ENCODE peak calls at places on chromosomes 16 and 17, in seven cellular contexts. One of them, this sample, is unnamed.

GRCh38 chr17:77681820-77682219 is 276.7 kb upstream of the TNRC6C start:
- DNase-seq in cardiac muscle cell: peak
- DNase-seq in fibroblast of mammary gland: peak
- DNase-seq in AG09319: no peak
- DNase-seq in type B pancreatic cell: no peak
- DNase-seq in A549: no peak
- DNase-seq in OCI-LY7: no peak
- DNase-seq in this sample: no peak

GRCh38 chr16:89549007-89549700 is 11.3 kb upstream of the RPL13 start:
- DNase-seq in cardiac muscle cell: no peak
- DNase-seq in fibroblast of mammary gland: no peak
- DNase-seq in AG09319: no peak
- DNase-seq in type B pancreatic cell: no peak
- DNase-seq in A549: no peak
- DNase-seq in OCI-LY7: no peak
- DNase-seq in this sample: no peak

GRCh38 chr16:4309833-4310266 is 6.0 kb upstream of the GLIS2 start:
- DNase-seq in cardiac muscle cell: peak
- DNase-seq in fibroblast of mammary gland: peak
- DNase-seq in AG09319: peak
- DNase-seq in type B pancreatic cell: no peak
- DNase-seq in A549: peak
- DNase-seq in OCI-LY7: peak
- DNase-seq in this sample: peak

GRCh38 chr17:70820276-70820675 is 650.9 kb downstream of the KCNJ2 start:
- DNase-seq in cardiac muscle cell: no peak
- DNase-seq in fibroblast of mammary gland: peak
- DNase-seq in AG09319: no peak
- DNase-seq in type B pancreatic cell: no peak
- DNase-seq in A549: no peak
- DNase-seq in OCI-LY7: no peak
- DNase-seq in this sample: no peak

GRCh38 chr17:32909787-32910369 is 18.1 kb upstream of the TMEM98 start:
- DNase-seq in cardiac muscle cell: peak
- DNase-seq in fibroblast of mammary gland: peak
- DNase-seq in AG09319: peak
- DNase-seq in type B pancreatic cell: peak
- DNase-seq in A549: peak
- DNase-seq in OCI-LY7: peak
- DNase-seq in this sample: peak

GRCh38 chr17:51260960-51261958 is 913 bp downstream of the UTP18 start:
- DNase-seq in cardiac muscle cell: peak
- DNase-seq in fibroblast of mammary gland: no peak
- DNase-seq in AG09319: no peak
- DNase-seq in type B pancreatic cell: peak
- DNase-seq in A549: peak
- DNase-seq in OCI-LY7: peak
- DNase-seq in this sample: peak

GRCh38 chr16:26816885-26817571 is 249.7 kb upstream of the C16orf82 start:
- DNase-seq in cardiac muscle cell: no peak
- DNase-seq in fibroblast of mammary gland: peak
- DNase-seq in AG09319: no peak
- DNase-seq in type B pancreatic cell: peak
- DNase-seq in A549: peak
- DNase-seq in OCI-LY7: no peak
- DNase-seq in this sample: no peak

GRCh38 chr16:9077001-9077809 is 14.2 kb upstream of the HAPSTR1 start:
- DNase-seq in cardiac muscle cell: no peak
- DNase-seq in fibroblast of mammary gland: peak
- DNase-seq in AG09319: no peak
- DNase-seq in type B pancreatic cell: no peak
- DNase-seq in A549: no peak
- DNase-seq in OCI-LY7: peak
- DNase-seq in this sample: no peak

GRCh38 chr17:57256708-57257112 is 387 bp downstream of the MSI2 start:
- DNase-seq in cardiac muscle cell: peak
- DNase-seq in fibroblast of mammary gland: no peak
- DNase-seq in AG09319: no peak
- DNase-seq in type B pancreatic cell: no peak
- DNase-seq in A549: no peak
- DNase-seq in OCI-LY7: peak
- DNase-seq in this sample: peak

GRCh38 chr16:70725912-70726828 is 40.3 kb upstream of the MTSS2 start:
- DNase-seq in cardiac muscle cell: peak
- DNase-seq in fibroblast of mammary gland: no peak
- DNase-seq in AG09319: no peak
- DNase-seq in type B pancreatic cell: no peak
- DNase-seq in A549: no peak
- DNase-seq in OCI-LY7: no peak
- DNase-seq in this sample: no peak

GRCh38 chr16:81003610-81004460 is 2.9 kb downstream of the CMC2 start:
- DNase-seq in cardiac muscle cell: peak
- DNase-seq in fibroblast of mammary gland: peak
- DNase-seq in AG09319: no peak
- DNase-seq in type B pancreatic cell: no peak
- DNase-seq in A549: no peak
- DNase-seq in OCI-LY7: peak
- DNase-seq in this sample: no peak

GRCh38 chr16:57893559-57894389 is 77.2 kb downstream of the CNGB1 start:
- DNase-seq in cardiac muscle cell: peak
- DNase-seq in fibroblast of mammary gland: peak
- DNase-seq in AG09319: peak
- DNase-seq in type B pancreatic cell: no peak
- DNase-seq in A549: peak
- DNase-seq in OCI-LY7: no peak
- DNase-seq in this sample: no peak

GRCh38 chr16:57112403-57113041 is 20.1 kb downstream of the CPNE2 start:
- DNase-seq in cardiac muscle cell: no peak
- DNase-seq in fibroblast of mammary gland: no peak
- DNase-seq in AG09319: no peak
- DNase-seq in type B pancreatic cell: no peak
- DNase-seq in A549: no peak
- DNase-seq in OCI-LY7: no peak
- DNase-seq in this sample: no peak

GRCh38 chr16:12147681-12148479 is 171.3 kb downstream of the SNX29 start:
- DNase-seq in cardiac muscle cell: no peak
- DNase-seq in fibroblast of mammary gland: no peak
- DNase-seq in AG09319: no peak
- DNase-seq in type B pancreatic cell: no peak
- DNase-seq in A549: no peak
- DNase-seq in OCI-LY7: peak
- DNase-seq in this sample: no peak

GRCh38 chr17:57585341-57586098 is 159.6 kb downstream of the CCDC182 start:
- DNase-seq in cardiac muscle cell: no peak
- DNase-seq in fibroblast of mammary gland: no peak
- DNase-seq in AG09319: no peak
- DNase-seq in type B pancreatic cell: no peak
- DNase-seq in A549: no peak
- DNase-seq in OCI-LY7: no peak
- DNase-seq in this sample: no peak

GRCh38 chr17:32732900-32733299 is 144.0 kb downstream of the MYO1D start:
- DNase-seq in cardiac muscle cell: no peak
- DNase-seq in fibroblast of mammary gland: no peak
- DNase-seq in AG09319: no peak
- DNase-seq in type B pancreatic cell: no peak
- DNase-seq in A549: no peak
- DNase-seq in OCI-LY7: no peak
- DNase-seq in this sample: no peak

GRCh38 chr16:84239186-84239790 is 524 bp downstream of the KCNG4 start:
- DNase-seq in cardiac muscle cell: peak
- DNase-seq in fibroblast of mammary gland: no peak
- DNase-seq in AG09319: no peak
- DNase-seq in type B pancreatic cell: no peak
- DNase-seq in A549: no peak
- DNase-seq in OCI-LY7: no peak
- DNase-seq in this sample: no peak

DNA sequence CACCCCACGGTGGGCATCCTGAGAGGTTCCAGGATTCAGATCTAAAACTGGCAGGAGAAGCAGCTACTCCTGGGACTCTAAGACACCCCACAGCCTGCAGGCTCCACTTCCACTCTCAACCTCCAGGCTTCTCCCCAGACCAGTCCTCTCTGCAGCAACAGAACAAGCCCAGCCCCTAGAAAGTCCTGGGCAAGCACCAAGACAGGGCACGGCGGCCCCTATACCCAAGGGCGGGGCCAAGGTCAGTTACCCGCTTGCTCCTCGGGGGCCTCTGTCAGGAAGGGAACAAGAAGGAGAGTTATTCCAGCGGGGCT is 62.8 kb downstream of the MYO18A start:
- DNase-seq in cardiac muscle cell: no peak
- DNase-seq in fibroblast of mammary gland: no peak
- DNase-seq in AG09319: no peak
- DNase-seq in type B pancreatic cell: no peak
- DNase-seq in A549: no peak
- DNase-seq in OCI-LY7: no peak
- DNase-seq in this sample: no peak
- TF ChIP-seq CTCF in cardiac muscle cell: no peak
- TF ChIP-seq CTCF in fibroblast of mammary gland: no peak
- TF ChIP-seq CTCF in AG09319: no peak
- TF ChIP-seq CTCF in type B pancreatic cell: peak
- TF ChIP-seq CTCF in A549: no peak
- TF ChIP-seq CTCF in OCI-LY7: peak
- TF ChIP-seq CTCF in this sample: no peak

DNA sequence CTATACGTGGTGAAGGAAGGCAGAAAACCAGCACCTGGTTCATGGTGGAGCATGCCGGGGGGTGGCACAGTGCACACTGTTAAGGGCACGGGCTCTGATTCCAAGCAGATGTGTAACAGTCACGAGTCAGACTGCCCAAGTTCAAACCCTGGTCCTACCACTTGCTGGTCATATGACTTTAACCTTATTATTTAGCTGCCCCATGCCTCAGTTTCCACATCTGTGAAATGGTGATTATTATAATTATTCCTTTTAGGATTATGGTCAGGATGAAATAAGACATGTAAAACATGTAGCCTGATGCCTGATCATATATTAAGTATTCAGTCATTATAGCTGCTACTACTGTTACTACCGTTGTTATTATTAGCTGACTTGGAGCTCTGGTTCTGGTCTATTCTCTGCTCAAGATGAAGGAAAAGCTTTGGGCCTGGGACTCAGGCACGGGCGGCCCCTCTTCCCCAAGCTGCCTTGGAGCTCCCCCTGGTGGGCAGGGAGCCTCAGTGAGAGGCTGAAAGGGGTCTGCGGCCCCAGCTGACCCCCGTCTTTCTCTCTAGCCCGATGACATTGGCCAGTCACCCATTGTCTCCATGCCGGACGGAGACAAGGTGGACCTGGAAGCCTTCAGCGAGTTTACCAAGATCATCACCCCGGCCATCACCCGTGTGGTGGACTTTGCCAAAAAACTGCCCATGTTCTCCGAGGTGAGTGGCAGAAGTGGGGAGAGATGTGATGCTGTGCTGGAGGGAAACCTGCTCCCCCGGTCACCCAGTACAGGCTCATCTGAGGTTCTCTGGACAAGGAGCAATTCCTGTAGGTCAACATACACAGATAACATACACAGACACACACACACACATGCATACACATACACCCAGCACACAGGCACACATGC is 14.0 kb downstream of the NR1D1 start:
- DNase-seq in cardiac muscle cell: peak
- DNase-seq in fibroblast of mammary gland: no peak
- DNase-seq in AG09319: no peak
- DNase-seq in type B pancreatic cell: no peak
- DNase-seq in A549: peak
- DNase-seq in OCI-LY7: peak
- DNase-seq in this sample: peak
- TF ChIP-seq CTCF in cardiac muscle cell: peak
- TF ChIP-seq CTCF in fibroblast of mammary gland: peak
- TF ChIP-seq CTCF in AG09319: peak
- TF ChIP-seq CTCF in type B pancreatic cell: peak
- TF ChIP-seq CTCF in A549: peak
- TF ChIP-seq CTCF in OCI-LY7: peak
- TF ChIP-seq CTCF in this sample: peak

GRCh38 chr16:69143116-69143515 is 10.7 kb downstream of the UTP4 start:
- DNase-seq in cardiac muscle cell: no peak
- DNase-seq in fibroblast of mammary gland: no peak
- DNase-seq in AG09319: no peak
- DNase-seq in type B pancreatic cell: no peak
- DNase-seq in A549: peak
- DNase-seq in OCI-LY7: no peak
- DNase-seq in this sample: no peak
- TF ChIP-seq CTCF in cardiac muscle cell: no peak
- TF ChIP-seq CTCF in fibroblast of mammary gland: no peak
- TF ChIP-seq CTCF in AG09319: no peak
- TF ChIP-seq CTCF in type B pancreatic cell: peak
- TF ChIP-seq CTCF in A549: no peak
- TF ChIP-seq CTCF in OCI-LY7: no peak
- TF ChIP-seq CTCF in this sample: no peak

GRCh38 chr16:1096164-1097082 is at the start of gene C1QTNF8:
- DNase-seq in cardiac muscle cell: no peak
- DNase-seq in fibroblast of mammary gland: no peak
- DNase-seq in AG09319: no peak
- DNase-seq in type B pancreatic cell: no peak
- DNase-seq in A549: no peak
- DNase-seq in OCI-LY7: no peak
- DNase-seq in this sample: no peak

GRCh38 chr16:1094124-1094479 is 1.9 kb downstream of the C1QTNF8 start:
- DNase-seq in cardiac muscle cell: no peak
- DNase-seq in fibroblast of mammary gland: no peak
- DNase-seq in AG09319: no peak
- DNase-seq in type B pancreatic cell: no peak
- DNase-seq in A549: no peak
- DNase-seq in OCI-LY7: no peak
- DNase-seq in this sample: no peak

GRCh38 chr16:1094601-1095449 is 1.2 kb downstream of the C1QTNF8 start:
- DNase-seq in cardiac muscle cell: no peak
- DNase-seq in fibroblast of mammary gland: no peak
- DNase-seq in AG09319: no peak
- DNase-seq in type B pancreatic cell: no peak
- DNase-seq in A549: no peak
- DNase-seq in OCI-LY7: no peak
- DNase-seq in this sample: no peak

GRCh38 chr16:1097156-1097555 is 1.1 kb upstream of the C1QTNF8 start:
- DNase-seq in cardiac muscle cell: no peak
- DNase-seq in fibroblast of mammary gland: no peak
- DNase-seq in AG09319: no peak
- DNase-seq in type B pancreatic cell: no peak
- DNase-seq in A549: no peak
- DNase-seq in OCI-LY7: peak
- DNase-seq in this sample: no peak

GRCh38 chr16:1095450-1096163 is 437 bp downstream of the C1QTNF8 start:
- DNase-seq in cardiac muscle cell: no peak
- DNase-seq in fibroblast of mammary gland: no peak
- DNase-seq in AG09319: no peak
- DNase-seq in type B pancreatic cell: no peak
- DNase-seq in A549: no peak
- DNase-seq in OCI-LY7: no peak
- DNase-seq in this sample: no peak
- TF ChIP-seq CTCF in cardiac muscle cell: no peak
- TF ChIP-seq CTCF in fibroblast of mammary gland: no peak
- TF ChIP-seq CTCF in AG09319: no peak
- TF ChIP-seq CTCF in type B pancreatic cell: no peak
- TF ChIP-seq CTCF in A549: peak
- TF ChIP-seq CTCF in OCI-LY7: no peak
- TF ChIP-seq CTCF in this sample: no peak

GRCh38 chr16:54930034-54930938 is at the start of gene IRX5:
- DNase-seq in cardiac muscle cell: peak
- DNase-seq in fibroblast of mammary gland: peak
- DNase-seq in AG09319: peak
- DNase-seq in type B pancreatic cell: peak
- DNase-seq in A549: peak
- DNase-seq in OCI-LY7: peak
- DNase-seq in this sample: peak
- TF ChIP-seq CTCF in cardiac muscle cell: peak
- TF ChIP-seq CTCF in fibroblast of mammary gland: no peak
- TF ChIP-seq CTCF in AG09319: peak
- TF ChIP-seq CTCF in type B pancreatic cell: peak
- TF ChIP-seq CTCF in A549: no peak
- TF ChIP-seq CTCF in OCI-LY7: peak
- TF ChIP-seq CTCF in this sample: peak

GRCh38 chr16:85798901-85799496 is 345 bp downstream of the EMC8 start:
- DNase-seq in cardiac muscle cell: peak
- DNase-seq in fibroblast of mammary gland: peak
- DNase-seq in AG09319: no peak
- DNase-seq in type B pancreatic cell: no peak
- DNase-seq in A549: peak
- DNase-seq in OCI-LY7: peak
- DNase-seq in this sample: peak
- TF ChIP-seq CTCF in cardiac muscle cell: no peak
- TF ChIP-seq CTCF in fibroblast of mammary gland: no peak
- TF ChIP-seq CTCF in AG09319: no peak
- TF ChIP-seq CTCF in type B pancreatic cell: peak
- TF ChIP-seq CTCF in A549: no peak
- TF ChIP-seq CTCF in OCI-LY7: no peak
- TF ChIP-seq CTCF in this sample: no peak

This sample was measured in progenitor cell of endocrine pancreas.